ENCODE peak calls at places on chromosomes 12 and 14, in ten cellular contexts. C is brain microvascular endothelial cell; G is BE2C; M is AG04450; I is epithelial cell of esophagus; U is testis; N is CD4-positive, alpha-beta T cell; O is keratinocyte; Z is stomach; L is GM20000. R is an unnamed sample.

GRCh38 chr14:103552011-103552797 is 10.3 kb downstream of the BAG5 start:
- DNase-seq in O (no peak), M (no peak), L (no peak), Z (no peak), C (no peak), N (no peak), I (peak; percentile 70), U (peak; percentile 73), G (no peak), R (no peak)

GRCh38 chr14:57898837-57899572 is 33.1 kb upstream of the SLC35F4 start:
- DNase-seq in I (peak; percentile 13), C (no peak), O (no peak), L (no peak), Z (no peak), M (no peak), N (no peak), U (no peak), G (no peak), R (no peak)

GRCh38 chr12:14885718-14886201 is at the start of gene MGP:
- DNase-seq in I (no peak), U (peak; percentile 30), O (no peak), C (peak; percentile 17), N (no peak), M (no peak), Z (no peak), L (no peak), G (peak; percentile 36), R (no peak)

GRCh38 chr14:81464253-81465001 is 64.3 kb upstream of the STON2 start:
- DNase-seq in N (no peak), Z (no peak), C (peak; percentile 65), L (peak; percentile 75), M (peak; percentile 30), U (peak; percentile 72), G (peak; percentile 49), I (peak; percentile 58), O (no peak), R (peak; percentile 63)

GRCh38 chr12:64172143-64172970 is 49.7 kb downstream of the KICS2 start:
- DNase-seq in C (no peak), O (no peak), U (no peak), M (no peak), L (peak; percentile 15), G (no peak), Z (no peak), I (peak; percentile 32), N (no peak), R (no peak)

GRCh38 chr12:119475650-119476049 is 117.9 kb upstream of the TMEM233 start:
- DNase-seq in M (no peak), O (no peak), C (no peak), I (no peak), G (no peak), L (no peak), Z (no peak), N (no peak), U (no peak), R (no peak)

GRCh38 chr14:103121161-103121845 is 2.0 kb upstream of the TNFAIP2 start:
- DNase-seq in U (no peak), I (no peak), L (no peak), C (no peak), Z (no peak), M (no peak), O (no peak), N (no peak), G (peak; percentile 58), R (no peak)

GRCh38 chr12:65184176-65184857 is 14.9 kb downstream of the LEMD3 start:
- DNase-seq in C (no peak), Z (no peak), L (no peak), G (no peak), I (no peak), N (no peak), U (no peak), O (no peak), M (no peak), R (no peak)

GRCh38 chr14:88013750-88014349 is 8.9 kb downstream of the GPR65 start:
- DNase-seq in N (no peak), I (peak; percentile 72), L (peak; percentile 51), U (peak; percentile 87), G (peak; percentile 68), O (no peak), C (peak; percentile 80), Z (peak; percentile 74), M (peak; percentile 8), R (peak; percentile 62)

GRCh38 chr12:14681640-14682039 is 14.8 kb downstream of the GUCY2C start:
- DNase-seq in I (no peak), U (no peak), M (no peak), Z (no peak), N (no peak), L (no peak), O (no peak), C (no peak), G (no peak), R (no peak)

GRCh38 chr12:81888341-81888740 is 129.2 kb upstream of the PPFIA2 start:
- DNase-seq in M (no peak), N (no peak), U (no peak), L (no peak), I (no peak), C (no peak), Z (no peak), O (no peak), G (no peak), R (no peak)

GRCh38 chr12:4743046-4743445 is 22.8 kb downstream of the GALNT8 start:
- DNase-seq in L (no peak), U (no peak), Z (no peak), G (no peak), C (no peak), I (no peak), N (no peak), M (no peak), O (no peak), R (no peak)

GRCh38 chr12:57276935-57277563 is 26.1 kb upstream of the STAC3 start:
- DNase-seq in Z (peak; percentile 57), I (peak; percentile 16), O (no peak), L (no peak), N (no peak), U (peak; percentile 58), C (peak; percentile 37), G (peak; percentile 42), M (no peak), R (no peak)

GRCh38 chr14:77270361-77271112 is 469 bp downstream of the NGB start:
- DNase-seq in O (no peak), I (no peak), G (no peak), Z (no peak), M (no peak), U (no peak), L (no peak), C (no peak), N (no peak), R (peak; percentile 46)

GRCh38 chr12:40831916-40832315 is 139.7 kb downstream of the CNTN1 start:
- DNase-seq in G (no peak), M (no peak), I (peak; percentile 76), U (no peak), O (peak; percentile 48), L (no peak), C (no peak), Z (no peak), N (no peak), R (no peak)

GRCh38 chr12:40837891-40838424 is 145.7 kb downstream of the CNTN1 start:
- DNase-seq in Z (no peak), U (no peak), O (no peak), C (no peak), L (no peak), G (no peak), N (no peak), M (no peak), I (no peak), R (no peak)

GRCh38 chr12:40832668-40833067 is 140.4 kb downstream of the CNTN1 start:
- DNase-seq in L (no peak), I (no peak), U (no peak), C (no peak), Z (no peak), M (no peak), G (no peak), N (no peak), O (no peak), R (no peak)

GRCh38 chr12:40833818-40834217 is 141.6 kb downstream of the CNTN1 start:
- DNase-seq in Z (no peak), I (no peak), C (no peak), G (no peak), U (no peak), L (no peak), M (no peak), N (no peak), O (no peak), R (no peak)

DNA sequence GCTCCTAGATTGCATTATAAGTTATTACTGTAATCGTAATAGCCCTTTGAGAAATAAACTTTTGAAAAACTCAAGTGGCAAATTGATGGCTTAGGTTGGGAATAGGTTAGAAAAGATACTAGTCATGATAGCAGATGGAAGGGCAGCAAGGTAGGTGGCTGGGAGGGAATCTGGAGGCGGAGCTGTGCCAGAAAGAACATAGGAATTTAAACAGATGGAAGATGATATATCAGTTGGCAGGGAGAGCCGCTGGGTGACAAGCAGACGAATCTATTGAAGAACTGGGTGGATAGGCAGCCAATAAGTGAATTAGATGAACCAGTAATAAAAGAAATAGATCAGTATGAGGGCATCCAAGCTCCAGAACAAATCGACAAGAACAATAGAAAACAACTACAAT is 142.1 kb downstream of the CNTN1 start:
- DNase-seq in U (no peak), G (no peak), M (no peak), O (no peak), I (no peak), L (no peak), Z (no peak), N (no peak), C (no peak), R (no peak)
- TF ChIP-seq CTCF in U (no peak), G (no peak), M (no peak), O (no peak), I (no peak), L (no peak), Z (no peak), N (no peak), C (no peak), R (no peak)

GRCh38 chr14:66662374-66662773 is 154.4 kb downstream of the GPHN start:
- DNase-seq in O (no peak), M (no peak), C (peak; percentile 28), N (no peak), L (no peak), G (peak; percentile 11), U (peak; percentile 28), Z (no peak), I (peak; percentile 28), R (no peak)
- TF ChIP-seq CTCF in O (peak; percentile 35), M (peak; percentile 56), C (peak; percentile 80), N (no peak), L (no peak), G (peak; percentile 54), U (peak; percentile 8), Z (no peak), I (peak; percentile 44), R (peak; percentile 26)

GRCh38 chr12:1594295-1595025 is at the start of gene FBXL14:
- DNase-seq in I (peak; percentile 71), C (peak; percentile 82), N (peak; percentile 90), L (peak; percentile 88), G (peak; percentile 96), Z (peak; percentile 90), O (no peak), U (peak; percentile 94), M (no peak), R (peak; percentile 93)
- TF ChIP-seq CTCF in I (no peak), C (no peak), N (no peak), L (no peak), G (no peak), Z (no peak), O (no peak), U (no peak), M (no peak), R (no peak)

GRCh38 chr12:120686690-120687569 is at the start of gene MLEC:
- DNase-seq in U (peak; percentile 99), I (peak; percentile 98), G (peak; percentile 99), O (peak; percentile 74), Z (peak; percentile 99), C (peak; percentile 96), L (peak; percentile 99), M (peak; percentile 89), N (peak; percentile 99), R (peak; percentile 99)
- TF ChIP-seq CTCF in U (no peak), I (peak; percentile 16), G (no peak), O (no peak), Z (no peak), C (peak; percentile 18), L (no peak), M (no peak), N (no peak), R (no peak)

R was measured in nephron progenitor cell.